ENCODE peak calls at places on chromosomes 12 and 14, in six cellular contexts. One of them, this sample, is unnamed.

GRCh38 chr14:33837943-33838683 is 112.8 kb downstream of the EGLN3 start:
- DNase-seq in WTC11: no peak
- DNase-seq in anterior cingulate cortex: no peak
- DNase-seq in cardiac muscle cell: no peak
- DNase-seq in left ventricle myocardium inferior: no peak
- DNase-seq in suprapubic skin: no peak
- DNase-seq in this sample: no peak

GRCh38 chr14:45112886-45113772 is 21.2 kb downstream of the FKBP3 start:
- DNase-seq in WTC11: no peak
- DNase-seq in anterior cingulate cortex: no peak
- DNase-seq in cardiac muscle cell: peak
- DNase-seq in left ventricle myocardium inferior: no peak
- DNase-seq in suprapubic skin: no peak
- DNase-seq in this sample: no peak

GRCh38 chr12:79119796-79120195 is 255.2 kb downstream of the SYT1 start:
- DNase-seq in WTC11: peak
- DNase-seq in anterior cingulate cortex: no peak
- DNase-seq in cardiac muscle cell: peak
- DNase-seq in left ventricle myocardium inferior: no peak
- DNase-seq in suprapubic skin: no peak
- DNase-seq in this sample: no peak

GRCh38 chr12:191541-191940 is 22.4 kb downstream of the SLC6A12 start:
- DNase-seq in WTC11: no peak
- DNase-seq in anterior cingulate cortex: no peak
- DNase-seq in cardiac muscle cell: no peak
- DNase-seq in left ventricle myocardium inferior: no peak
- DNase-seq in suprapubic skin: no peak
- DNase-seq in this sample: no peak

GRCh38 chr12:50275545-50275944 is 7.8 kb downstream of the LIMA1 start:
- DNase-seq in WTC11: no peak
- DNase-seq in anterior cingulate cortex: no peak
- DNase-seq in cardiac muscle cell: peak
- DNase-seq in left ventricle myocardium inferior: peak
- DNase-seq in suprapubic skin: no peak
- DNase-seq in this sample: no peak

GRCh38 chr12:108594-108993 is 42.0 kb downstream of the IQSEC3 start:
- DNase-seq in WTC11: no peak
- DNase-seq in anterior cingulate cortex: no peak
- DNase-seq in cardiac muscle cell: no peak
- DNase-seq in left ventricle myocardium inferior: peak
- DNase-seq in suprapubic skin: no peak
- DNase-seq in this sample: peak

GRCh38 chr12:123062682-123063426 is 82.4 kb downstream of the ARL6IP4 start:
- DNase-seq in WTC11: no peak
- DNase-seq in anterior cingulate cortex: no peak
- DNase-seq in cardiac muscle cell: peak
- DNase-seq in left ventricle myocardium inferior: no peak
- DNase-seq in suprapubic skin: no peak
- DNase-seq in this sample: no peak

GRCh38 chr12:90938451-90938850 is 16.5 kb downstream of the CCER1 start:
- DNase-seq in WTC11: no peak
- DNase-seq in anterior cingulate cortex: no peak
- DNase-seq in cardiac muscle cell: peak
- DNase-seq in left ventricle myocardium inferior: no peak
- DNase-seq in suprapubic skin: no peak
- DNase-seq in this sample: no peak

GRCh38 chr12:118372541-118373495 is at the start of gene TAOK3:
- DNase-seq in WTC11: peak
- DNase-seq in anterior cingulate cortex: peak
- DNase-seq in cardiac muscle cell: peak
- DNase-seq in left ventricle myocardium inferior: peak
- DNase-seq in suprapubic skin: peak
- DNase-seq in this sample: peak

GRCh38 chr12:103848132-103848531 is 7.1 kb upstream of the NT5DC3 start:
- DNase-seq in WTC11: no peak
- DNase-seq in anterior cingulate cortex: no peak
- DNase-seq in cardiac muscle cell: no peak
- DNase-seq in left ventricle myocardium inferior: no peak
- DNase-seq in suprapubic skin: no peak
- DNase-seq in this sample: no peak

GRCh38 chr14:68854421-68854820 is 61.6 kb upstream of the ZFP36L1 start:
- DNase-seq in WTC11: no peak
- DNase-seq in anterior cingulate cortex: no peak
- DNase-seq in cardiac muscle cell: no peak
- DNase-seq in left ventricle myocardium inferior: no peak
- DNase-seq in suprapubic skin: no peak
- DNase-seq in this sample: no peak

GRCh38 chr12:65941388-65941787 is 117.1 kb downstream of the HMGA2 start:
- DNase-seq in WTC11: no peak
- DNase-seq in anterior cingulate cortex: no peak
- DNase-seq in cardiac muscle cell: peak
- DNase-seq in left ventricle myocardium inferior: no peak
- DNase-seq in suprapubic skin: no peak
- DNase-seq in this sample: no peak

GRCh38 chr14:105173901-105174894 is 5.6 kb upstream of the JAG2 start:
- DNase-seq in WTC11: no peak
- DNase-seq in anterior cingulate cortex: no peak
- DNase-seq in cardiac muscle cell: no peak
- DNase-seq in left ventricle myocardium inferior: no peak
- DNase-seq in suprapubic skin: no peak
- DNase-seq in this sample: no peak

GRCh38 chr12:26863515-26863914 is 30.5 kb upstream of the ITPR2 start:
- DNase-seq in WTC11: no peak
- DNase-seq in anterior cingulate cortex: no peak
- DNase-seq in cardiac muscle cell: peak
- DNase-seq in left ventricle myocardium inferior: no peak
- DNase-seq in suprapubic skin: no peak
- DNase-seq in this sample: no peak

GRCh38 chr12:122932207-122932606 is 34.1 kb downstream of the ABCB9 start:
- DNase-seq in WTC11: no peak
- DNase-seq in anterior cingulate cortex: no peak
- DNase-seq in cardiac muscle cell: no peak
- DNase-seq in left ventricle myocardium inferior: no peak
- DNase-seq in suprapubic skin: no peak
- DNase-seq in this sample: no peak

GRCh38 chr12:9750276-9751203 is 10.2 kb downstream of the CD69 start:
- DNase-seq in WTC11: no peak
- DNase-seq in anterior cingulate cortex: no peak
- DNase-seq in cardiac muscle cell: peak
- DNase-seq in left ventricle myocardium inferior: no peak
- DNase-seq in suprapubic skin: no peak
- DNase-seq in this sample: peak

GRCh38 chr12:124964836-124965462 is 24.0 kb downstream of the DHX37 start:
- DNase-seq in WTC11: no peak
- DNase-seq in anterior cingulate cortex: no peak
- DNase-seq in cardiac muscle cell: no peak
- DNase-seq in left ventricle myocardium inferior: no peak
- DNase-seq in suprapubic skin: no peak
- DNase-seq in this sample: no peak

GRCh38 chr12:124673881-124674617 is 106.6 kb upstream of the NCOR2 start:
- DNase-seq in WTC11: no peak
- DNase-seq in anterior cingulate cortex: peak
- DNase-seq in cardiac muscle cell: no peak
- DNase-seq in left ventricle myocardium inferior: no peak
- DNase-seq in suprapubic skin: no peak
- DNase-seq in this sample: peak

GRCh38 chr12:132395192-132395907 is 66.0 kb upstream of the GALNT9 start:
- DNase-seq in WTC11: peak
- DNase-seq in anterior cingulate cortex: no peak
- DNase-seq in cardiac muscle cell: no peak
- DNase-seq in left ventricle myocardium inferior: no peak
- DNase-seq in suprapubic skin: peak
- DNase-seq in this sample: no peak

GRCh38 chr14:33848009-33848408 is 102.9 kb downstream of the EGLN3 start:
- DNase-seq in WTC11: no peak
- DNase-seq in anterior cingulate cortex: no peak
- DNase-seq in cardiac muscle cell: no peak
- DNase-seq in left ventricle myocardium inferior: no peak
- DNase-seq in suprapubic skin: no peak
- DNase-seq in this sample: no peak

GRCh38 chr12:128754275-128754674 is 69.5 kb downstream of the SLC15A4 start:
- DNase-seq in WTC11: no peak
- DNase-seq in anterior cingulate cortex: no peak
- DNase-seq in cardiac muscle cell: no peak
- DNase-seq in left ventricle myocardium inferior: no peak
- DNase-seq in suprapubic skin: no peak
- DNase-seq in this sample: no peak

GRCh38 chr12:100539209-100539608 is 34.3 kb upstream of the GAS2L3 start:
- DNase-seq in WTC11: peak
- DNase-seq in anterior cingulate cortex: no peak
- DNase-seq in cardiac muscle cell: peak
- DNase-seq in left ventricle myocardium inferior: no peak
- DNase-seq in suprapubic skin: no peak
- DNase-seq in this sample: no peak

GRCh38 chr12:105470102-105470501 is 139.6 kb downstream of the C12orf75 start:
- DNase-seq in WTC11: no peak
- DNase-seq in anterior cingulate cortex: no peak
- DNase-seq in cardiac muscle cell: no peak
- DNase-seq in left ventricle myocardium inferior: no peak
- DNase-seq in suprapubic skin: no peak
- DNase-seq in this sample: no peak

GRCh38 chr12:84911331-84912190 is 1.0 kb downstream of the SLC6A15 start:
- DNase-seq in WTC11: peak
- DNase-seq in anterior cingulate cortex: no peak
- DNase-seq in cardiac muscle cell: peak
- DNase-seq in left ventricle myocardium inferior: no peak
- DNase-seq in suprapubic skin: peak
- DNase-seq in this sample: peak

GRCh38 chr14:71591929-71592328 is 340.3 kb upstream of the RGS6 start:
- DNase-seq in WTC11: no peak
- DNase-seq in anterior cingulate cortex: no peak
- DNase-seq in cardiac muscle cell: peak
- DNase-seq in left ventricle myocardium inferior: no peak
- DNase-seq in suprapubic skin: no peak
- DNase-seq in this sample: no peak

GRCh38 chr12:124730455-124730932 is 133.2 kb downstream of the SCARB1 start:
- DNase-seq in WTC11: no peak
- DNase-seq in anterior cingulate cortex: no peak
- DNase-seq in cardiac muscle cell: peak
- DNase-seq in left ventricle myocardium inferior: peak
- DNase-seq in suprapubic skin: no peak
- DNase-seq in this sample: no peak

GRCh38 chr14:55705651-55706340 is 125.8 kb downstream of the KTN1 start:
- DNase-seq in WTC11: no peak
- DNase-seq in anterior cingulate cortex: no peak
- DNase-seq in cardiac muscle cell: no peak
- DNase-seq in left ventricle myocardium inferior: no peak
- DNase-seq in suprapubic skin: no peak
- DNase-seq in this sample: no peak

GRCh38 chr12:38392584-38393144 is 76.1 kb downstream of the ALG10B start:
- DNase-seq in WTC11: no peak
- DNase-seq in anterior cingulate cortex: no peak
- DNase-seq in cardiac muscle cell: peak
- DNase-seq in left ventricle myocardium inferior: no peak
- DNase-seq in suprapubic skin: no peak
- DNase-seq in this sample: no peak

GRCh38 chr12:20602671-20603402 is 92.3 kb upstream of the SLCO1C1 start:
- DNase-seq in WTC11: no peak
- DNase-seq in anterior cingulate cortex: no peak
- DNase-seq in cardiac muscle cell: peak
- DNase-seq in left ventricle myocardium inferior: no peak
- DNase-seq in suprapubic skin: no peak
- DNase-seq in this sample: no peak

GRCh38 chr12:29157486-29157946 is 8.4 kb downstream of the FAR2 start:
- DNase-seq in WTC11: no peak
- DNase-seq in anterior cingulate cortex: no peak
- DNase-seq in cardiac muscle cell: peak
- DNase-seq in left ventricle myocardium inferior: no peak
- DNase-seq in suprapubic skin: no peak
- DNase-seq in this sample: no peak

GRCh38 chr12:304815-305214 is 42.2 kb upstream of the SLC6A13 start:
- DNase-seq in WTC11: no peak
- DNase-seq in anterior cingulate cortex: no peak
- DNase-seq in cardiac muscle cell: no peak
- DNase-seq in left ventricle myocardium inferior: no peak
- DNase-seq in suprapubic skin: no peak
- DNase-seq in this sample: no peak

GRCh38 chr12:49279706-49280159 is 14.9 kb downstream of the TUBA1C start:
- DNase-seq in WTC11: no peak
- DNase-seq in anterior cingulate cortex: no peak
- DNase-seq in cardiac muscle cell: no peak
- DNase-seq in left ventricle myocardium inferior: no peak
- DNase-seq in suprapubic skin: no peak
- DNase-seq in this sample: peak

GRCh38 chr14:102759416-102759815 is 17.8 kb upstream of the TRAF3 start:
- DNase-seq in WTC11: no peak
- DNase-seq in anterior cingulate cortex: no peak
- DNase-seq in cardiac muscle cell: no peak
- DNase-seq in left ventricle myocardium inferior: no peak
- DNase-seq in suprapubic skin: no peak
- DNase-seq in this sample: peak

GRCh38 chr12:9869307-9870161 is at the start of gene CLEC2B:
- DNase-seq in WTC11: no peak
- DNase-seq in anterior cingulate cortex: no peak
- DNase-seq in cardiac muscle cell: peak
- DNase-seq in left ventricle myocardium inferior: no peak
- DNase-seq in suprapubic skin: no peak
- DNase-seq in this sample: no peak

GRCh38 chr14:95287176-95287754 is 32.4 kb downstream of the CLMN start:
- DNase-seq in WTC11: no peak
- DNase-seq in anterior cingulate cortex: no peak
- DNase-seq in cardiac muscle cell: no peak
- DNase-seq in left ventricle myocardium inferior: no peak
- DNase-seq in suprapubic skin: peak
- DNase-seq in this sample: no peak

GRCh38 chr14:35558680-35559079 is 24.7 kb downstream of the INSM2 start:
- DNase-seq in WTC11: no peak
- DNase-seq in anterior cingulate cortex: no peak
- DNase-seq in cardiac muscle cell: peak
- DNase-seq in left ventricle myocardium inferior: no peak
- DNase-seq in suprapubic skin: no peak
- DNase-seq in this sample: no peak

GRCh38 chr12:110498984-110499706 is 2.8 kb downstream of the VPS29 start:
- DNase-seq in WTC11: no peak
- DNase-seq in anterior cingulate cortex: no peak
- DNase-seq in cardiac muscle cell: peak
- DNase-seq in left ventricle myocardium inferior: no peak
- DNase-seq in suprapubic skin: no peak
- DNase-seq in this sample: no peak

GRCh38 chr14:88437659-88438058 is 52.2 kb downstream of the SPATA7 start:
- DNase-seq in WTC11: no peak
- DNase-seq in anterior cingulate cortex: no peak
- DNase-seq in cardiac muscle cell: no peak
- DNase-seq in left ventricle myocardium inferior: no peak
- DNase-seq in suprapubic skin: no peak
- DNase-seq in this sample: no peak